ENCODE peak calls at places on chromosomes 5 and 9, in seven cellular contexts. K is hepatocyte, R is HCT116, Z is GM23248, X is OCI-LY7, N is PC-9, O is GM23338. F is an unnamed sample.
A peak's percentile ranks its signal among the peaks of the same experiment; 100 is the strongest.

GRCh38 chr5:107501965-107502691 is 168.6 kb downstream of the EFNA5 start:
- DNase-seq in K (no peak), R (no peak), Z (no peak), X (no peak), N (no peak), O (no peak), F (no peak)

GRCh38 chr9:38074441-38074943 is 5.5 kb upstream of the SHB start:
- DNase-seq in K (no peak), R (no peak), Z (peak; percentile 53), X (no peak), N (no peak), O (no peak), F (no peak)

GRCh38 chr9:87515086-87515485 is 17.4 kb downstream of the DAPK1 start:
- DNase-seq in K (peak; percentile 40), R (no peak), Z (no peak), X (no peak), N (no peak), O (no peak), F (no peak)

GRCh38 chr5:178642351-178642909 is 15.6 kb upstream of the CLK4 start:
- DNase-seq in K (peak; percentile 31), R (no peak), Z (peak; percentile 88), X (no peak), N (peak; percentile 97), O (no peak), F (peak; percentile 99)

GRCh38 chr5:31982661-31983060 is 191.5 kb downstream of the GOLPH3 start:
- DNase-seq in K (no peak), R (no peak), Z (no peak), X (no peak), N (no peak), O (no peak), F (peak; percentile 64)

GRCh38 chr9:136220017-136220729 is 15.2 kb upstream of the LHX3 start:
- DNase-seq in K (no peak), R (no peak), Z (no peak), X (peak; percentile 45), N (peak; percentile 80), O (no peak), F (peak; percentile 79)

GRCh38 chr9:75146229-75146628 is 57.9 kb downstream of the OSTF1 start:
- DNase-seq in K (no peak), R (no peak), Z (peak; percentile 62), X (no peak), N (no peak), O (no peak), F (no peak)

GRCh38 chr5:116766470-116766947 is 191.9 kb upstream of the SEMA6A start:
- DNase-seq in K (peak; percentile 73), R (peak; percentile 69), Z (peak; percentile 26), X (no peak), N (no peak), O (no peak), F (peak; percentile 32)

GRCh38 chr9:36119476-36119875 is 17.1 kb upstream of the GLIPR2 start:
- DNase-seq in K (no peak), R (no peak), Z (no peak), X (no peak), N (no peak), O (no peak), F (peak; percentile 20)

GRCh38 chr5:173498871-173499470 is 117.5 kb downstream of the BOD1 start:
- DNase-seq in K (no peak), R (no peak), Z (no peak), X (no peak), N (no peak), O (peak; percentile 56), F (no peak)

GRCh38 chr9:82149647-82150046 is 161.1 kb downstream of the SPATA31D1 start:
- DNase-seq in K (no peak), R (no peak), Z (no peak), X (no peak), N (no peak), O (no peak), F (no peak)

GRCh38 chr9:128972956-128973355 is 25.5 kb downstream of the NUP188 start:
- DNase-seq in K (no peak), R (no peak), Z (peak; percentile 88), X (no peak), N (peak; percentile 8), O (no peak), F (peak; percentile 80)

GRCh38 chr5:16975950-16976624 is 40.0 kb upstream of the MYO10 start:
- DNase-seq in K (no peak), R (no peak), Z (no peak), X (no peak), N (no peak), O (no peak), F (no peak)

GRCh38 chr5:88827997-88828396 is 55.0 kb downstream of the MEF2C start:
- DNase-seq in K (no peak), R (no peak), Z (peak; percentile 26), X (no peak), N (no peak), O (no peak), F (peak; percentile 35)

GRCh38 chr9:128124873-128125574 is 2.5 kb downstream of the PTGES2 start:
- DNase-seq in K (peak; percentile 76), R (peak; percentile 46), Z (peak; percentile 69), X (peak; percentile 64), N (peak; percentile 85), O (peak; percentile 92), F (peak; percentile 57)

GRCh38 chr9:32742296-32742695 is 41.0 kb upstream of the TMEM215 start:
- DNase-seq in K (no peak), R (no peak), Z (no peak), X (no peak), N (peak; percentile 41), O (no peak), F (peak; percentile 75)

GRCh38 chr9:136225748-136226679 is 19.6 kb downstream of the QSOX2 start:
- DNase-seq in K (peak; percentile 80), R (peak; percentile 46), Z (peak; percentile 61), X (peak; percentile 90), N (peak; percentile 61), O (peak; percentile 87), F (peak; percentile 67)

GRCh38 chr9:131879531-131880290 is 139.8 kb upstream of the RAPGEF1 start:
- DNase-seq in K (no peak), R (no peak), Z (no peak), X (no peak), N (no peak), O (no peak), F (no peak)

DNA sequence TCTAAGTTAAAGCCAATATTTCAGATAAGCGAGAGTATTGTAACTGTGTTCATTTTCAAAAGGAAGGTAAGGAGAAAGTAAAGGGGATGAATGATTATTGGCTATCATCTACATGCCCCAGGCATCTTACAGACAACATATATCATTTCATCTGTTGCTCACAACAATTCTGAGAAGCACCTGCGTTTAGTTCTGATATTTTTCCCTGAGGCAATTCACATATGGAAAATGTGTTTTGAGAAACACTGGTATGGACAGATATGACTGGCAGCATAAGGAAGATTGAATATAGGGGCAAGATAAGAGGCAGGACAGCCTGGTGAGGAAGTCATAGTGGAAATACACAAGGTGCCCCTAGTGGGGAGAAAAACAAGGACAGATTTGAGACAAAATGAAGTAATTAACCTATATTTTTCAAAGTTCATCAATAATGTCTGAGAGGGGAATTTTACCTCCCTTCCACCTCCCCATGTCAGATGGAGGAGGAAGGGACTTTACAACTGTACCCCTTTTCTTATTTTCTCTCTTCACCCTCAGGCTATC is 87.7 kb upstream of the TRIM32 start:
- DNase-seq in K (no peak), R (no peak), Z (no peak), X (no peak), N (no peak), O (no peak), F (no peak)
- H3K9me2 ChIP-seq in K (no peaks in the 10 kb centered on the region), R (no peaks in the 10 kb centered on the region), Z (no peaks in the 10 kb centered on the region), X (no peaks in the 10 kb centered on the region), N (no peaks in the 10 kb centered on the region), O (peaks cover 9% of the 10 kb centered on the region), F (no peaks in the 10 kb centered on the region)

DNA sequence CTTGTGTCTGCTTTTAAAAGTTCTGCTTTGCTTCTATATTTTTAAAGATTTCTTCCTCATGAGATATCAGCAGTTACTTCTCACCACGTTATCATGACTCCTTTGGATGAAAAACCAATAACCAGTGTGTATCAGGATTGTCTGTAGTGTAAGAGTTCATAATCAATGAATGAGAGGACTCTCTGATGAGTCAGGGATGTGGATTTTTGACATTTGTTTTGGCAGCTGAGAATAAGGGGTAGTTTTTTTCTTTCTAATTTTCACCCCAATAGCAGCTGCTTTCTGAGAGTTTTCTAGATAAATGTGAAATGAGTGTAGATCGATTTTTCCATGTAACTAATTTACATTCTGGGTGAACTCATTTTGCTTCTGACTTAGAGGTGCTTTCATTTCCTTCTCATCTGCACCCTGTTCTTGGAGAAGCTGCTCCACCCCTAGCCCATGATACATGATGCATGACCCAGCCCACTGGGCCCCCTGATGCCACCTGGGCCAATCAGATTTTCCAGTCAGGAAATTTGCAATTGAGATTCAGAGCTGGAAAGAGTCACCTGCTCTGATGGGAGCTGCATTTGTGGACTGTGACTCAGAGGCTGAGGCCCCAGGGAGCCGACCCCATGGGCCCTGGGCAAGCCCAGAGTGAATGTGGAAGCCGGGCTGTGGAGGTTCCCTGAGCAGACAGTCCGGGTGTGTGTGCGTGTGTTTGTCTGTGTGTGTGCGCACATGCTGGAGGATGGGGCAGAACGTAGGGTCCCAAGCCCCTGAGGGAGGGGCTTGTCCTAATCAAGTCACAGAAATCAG is 159.3 kb downstream of the RGS3 start:
- DNase-seq in K (peak; percentile 85), R (peak; percentile 81), Z (peak; percentile 92), X (peak; percentile 38), N (peak; percentile 86), O (peak; percentile 85), F (peak; percentile 74)
- H3K4me2 ChIP-seq in K (peak overlapping the region; percentile 24), R (peak overlapping the region; percentile 87), Z (peak overlapping the region; percentile 78), X (peak overlapping the region; percentile 17), N (peak overlapping the region; percentile 62), O (peak overlapping the region; percentile 33), F (peak overlapping the region; percentile 46)

DNA sequence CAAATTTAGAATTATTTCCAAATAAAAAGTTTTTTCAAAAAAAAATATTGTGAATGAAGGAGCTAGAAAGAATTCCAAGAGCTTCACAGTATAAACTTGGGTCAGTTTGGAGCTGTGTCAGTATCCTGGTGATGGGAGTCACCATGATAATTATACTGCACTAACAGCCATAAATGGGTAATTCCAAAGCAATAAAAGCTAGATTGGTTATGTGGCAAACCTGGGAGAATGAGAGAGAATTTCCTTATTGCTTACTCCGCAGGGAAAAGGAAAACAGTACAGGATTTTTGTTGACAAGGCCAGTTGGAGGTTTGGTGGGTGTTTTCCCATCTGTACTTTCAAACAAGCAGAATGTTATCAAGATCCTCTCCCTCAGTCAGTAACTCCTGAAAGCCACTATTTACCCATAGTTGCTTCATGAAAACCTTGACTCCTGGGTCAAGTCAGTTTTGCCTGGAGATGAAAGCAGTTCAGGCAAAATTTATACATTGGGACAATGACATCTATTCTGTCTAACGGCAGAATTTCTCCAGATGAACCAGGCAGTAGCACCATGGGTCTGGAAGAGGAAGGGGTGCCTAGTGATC is 26.4 kb downstream of the IL9 start:
- DNase-seq in K (peak; percentile 28), R (no peak), Z (no peak), X (no peak), N (no peak), O (no peak), F (no peak)
- H3K9me2 ChIP-seq in K (no peaks in the 10 kb centered on the region), R (no peaks in the 10 kb centered on the region), Z (no peaks in the 10 kb centered on the region), X (no peaks in the 10 kb centered on the region), N (peaks cover 4% of the 10 kb centered on the region), O (peaks cover 5% of the 10 kb centered on the region), F (no peaks in the 10 kb centered on the region)

DNA sequence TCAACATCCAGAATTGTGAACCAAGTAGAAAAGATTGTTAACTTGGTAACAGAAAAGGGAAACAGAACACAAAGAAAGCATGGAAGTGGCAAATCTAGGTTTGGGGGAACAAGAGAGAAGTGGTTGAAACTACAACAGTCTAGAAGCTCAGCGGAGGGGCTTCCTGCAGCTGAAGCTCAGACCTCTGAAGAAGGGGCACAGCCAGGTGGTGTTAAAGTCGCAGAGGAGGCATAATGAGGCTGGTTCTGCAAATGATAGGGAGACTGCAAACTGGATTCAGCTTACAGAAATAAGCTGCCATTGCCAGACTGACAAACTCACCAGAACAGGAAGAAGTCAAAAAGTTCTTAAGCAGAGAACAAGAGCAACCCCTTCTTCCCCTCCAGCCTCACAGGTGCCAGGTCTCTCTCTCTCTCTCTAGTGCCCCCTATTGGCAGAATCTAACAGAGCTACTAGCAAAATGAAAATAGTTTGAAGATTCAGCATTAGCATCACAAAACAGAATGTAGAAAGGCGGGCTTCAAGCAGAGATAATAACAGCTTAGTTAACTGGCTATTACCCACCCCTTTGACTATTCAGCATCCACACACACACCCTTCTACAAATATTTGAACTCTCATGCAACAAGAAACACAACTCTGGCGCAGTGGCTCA is 76.7 kb downstream of the GRAMD2B start:
- DNase-seq in K (peak; percentile 55), R (peak; percentile 24), Z (peak; percentile 41), X (peak; percentile 61), N (no peak), O (peak; percentile 88), F (peak; percentile 36)
- H3K4me2 ChIP-seq in K (no peak overlapping the region), R (no peak overlapping the region), Z (no peak overlapping the region), X (no peak overlapping the region), N (no peak overlapping the region), O (no peak overlapping the region), F (no peak overlapping the region)

F was measured in PC-3.